ENCODE peak calls at places on chromosomes 1 and 21, in four cellular contexts. H is dorsolateral prefrontal cortex, L is gastrocnemius medialis, X is coronary artery. K is an unnamed sample.

GRCh38 chr1:160373696-160374095 is 6.8 kb downstream of the NHLH1 start:
- DNase-seq in X (no peak), H (no peak), L (no peak), K (no peak)

GRCh38 chr1:60874703-60875102 is 207.7 kb upstream of the NFIA start:
- DNase-seq in L (peak; percentile 21), H (no peak), X (no peak), K (no peak)

GRCh38 chr1:111204923-111205723 is 4.7 kb upstream of the DENND2D start:
- DNase-seq in H (no peak), L (no peak), X (no peak), K (no peak)

GRCh38 chr1:33612877-33613487 is 140.5 kb downstream of the ZSCAN20 start:
- DNase-seq in H (peak; percentile 56), L (peak; percentile 30), X (peak; percentile 74), K (peak; percentile 91)

GRCh38 chr1:224539971-224540370 is 76.1 kb upstream of the CNIH3 start:
- DNase-seq in H (no peak), X (no peak), L (no peak), K (peak; percentile 37)

GRCh38 chr1:68339505-68339904 is 107.2 kb upstream of the WLS start:
- DNase-seq in H (no peak), X (no peak), L (no peak), K (no peak)

GRCh38 chr1:117036018-117036421 is 24.1 kb upstream of the TTF2 start:
- DNase-seq in H (no peak), L (no peak), X (no peak), K (peak; percentile 80)

GRCh38 chr21:25561668-25562641 is 45.3 kb downstream of the MRPL39 start:
- DNase-seq in X (peak; percentile 79), L (peak; percentile 11), H (peak; percentile 42), K (no peak)

GRCh38 chr1:90507173-90507572 is 209.9 kb downstream of the BARHL2 start:
- DNase-seq in X (no peak), H (no peak), L (no peak), K (no peak)

GRCh38 chr1:13948851-13949490 is 249.0 kb downstream of the PRDM2 start:
- DNase-seq in L (peak; percentile 62), H (no peak), X (no peak), K (peak; percentile 91)

GRCh38 chr21:21200103-21200938 is 202.1 kb downstream of the NCAM2 start:
- DNase-seq in X (no peak), L (peak; percentile 36), H (no peak), K (no peak)

GRCh38 chr1:206935491-206936067 is 10.7 kb downstream of the PIGR start:
- DNase-seq in X (no peak), L (no peak), H (no peak), K (no peak)

GRCh38 chr1:116763116-116763786 is 9.0 kb downstream of the CD2 start:
- DNase-seq in H (no peak), X (no peak), L (no peak), K (no peak)

GRCh38 chr21:17441370-17441769 is 71.5 kb upstream of the CXADR start:
- DNase-seq in X (no peak), L (no peak), H (no peak), K (no peak)

GRCh38 chr21:43295016-43295958 is 126.5 kb downstream of the CRYAA start:
- DNase-seq in X (no peak), L (no peak), H (no peak), K (no peak)

GRCh38 chr1:47568763-47569162 is 130.9 kb downstream of the FOXD2 start:
- DNase-seq in L (peak; percentile 23), H (peak; percentile 63), X (no peak), K (no peak)

GRCh38 chr1:224542783-224543440 is 73.2 kb upstream of the CNIH3 start:
- DNase-seq in L (no peak), H (no peak), X (no peak), K (peak; percentile 39)

GRCh38 chr1:24490101-24490781 is 12.4 kb upstream of the RCAN3 start:
- DNase-seq in X (no peak), H (no peak), L (no peak), K (no peak)

GRCh38 chr1:94061513-94062443 is 59.2 kb downstream of the ABCA4 start:
- DNase-seq in X (peak; percentile 74), H (peak; percentile 59), L (peak; percentile 52), K (no peak)

GRCh38 chr1:10968411-10968826 is 44.0 kb upstream of the TARDBP start:
- DNase-seq in X (no peak), H (no peak), L (no peak), K (no peak)

GRCh38 chr1:36517415-36517814 is 34.7 kb upstream of the CSF3R start:
- DNase-seq in L (no peak), X (peak; percentile 40), H (no peak), K (no peak)

GRCh38 chr1:201011616-201012015 is 11.9 kb downstream of the KIF21B start:
- DNase-seq in H (no peak), L (no peak), X (no peak), K (no peak)

GRCh38 chr21:46661211-46661625 is 25.7 kb downstream of the PRMT2 start:
- DNase-seq in X (no peak), H (peak; percentile 84), L (no peak), K (no peak)

GRCh38 chr1:150126811-150127210 is 22.9 kb upstream of the PLEKHO1 start:
- DNase-seq in X (no peak), H (no peak), L (no peak), K (no peak)

GRCh38 chr1:15485534-15486091 is 9.7 kb downstream of the CELA2B start:
- DNase-seq in L (no peak), H (no peak), X (no peak), K (no peak)

GRCh38 chr1:185157599-185158469 is 867 bp downstream of the SWT1 start:
- DNase-seq in L (no peak), H (no peak), X (no peak), K (no peak)

GRCh38 chr1:43968348-43968948 is 1.4 kb upstream of the DPH2 start:
- DNase-seq in L (no peak), X (no peak), H (no peak), K (no peak)

GRCh38 chr1:221100196-221100950 is 221.1 kb downstream of the HLX start:
- DNase-seq in L (no peak), X (no peak), H (no peak), K (no peak)

GRCh38 chr1:30404341-30404740 is 319.0 kb downstream of the MATN1 start:
- DNase-seq in X (peak; percentile 11), H (no peak), L (no peak), K (no peak)

DNA sequence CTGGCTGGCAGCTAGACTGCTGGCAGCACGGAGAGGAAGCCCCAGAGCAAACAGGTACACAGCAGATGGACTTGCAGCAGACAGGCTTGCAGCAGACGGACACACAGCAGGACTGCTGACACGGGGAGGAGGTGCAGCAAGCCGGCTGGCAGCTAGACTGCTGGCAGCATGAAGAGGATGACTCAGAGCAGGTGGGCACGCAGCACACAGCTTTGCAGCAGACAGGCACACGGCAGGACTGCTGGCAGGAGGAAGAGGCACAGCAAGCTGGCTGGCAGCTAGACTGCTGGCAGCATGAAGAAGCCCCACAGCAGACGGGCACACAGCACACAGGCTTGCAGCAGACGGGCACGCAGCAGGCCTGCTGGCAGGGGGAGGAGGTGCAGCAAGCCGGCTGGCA is 498 bp downstream of the KRTAP10-2 start:
- DNase-seq in H (no peak), X (peak; percentile 57), L (no peak), K (peak; percentile 68)
- H3K4me3 ChIP-seq in H (no peak overlapping the region), X (no peak overlapping the region), L (no peak overlapping the region), K (no peak overlapping the region)

DNA sequence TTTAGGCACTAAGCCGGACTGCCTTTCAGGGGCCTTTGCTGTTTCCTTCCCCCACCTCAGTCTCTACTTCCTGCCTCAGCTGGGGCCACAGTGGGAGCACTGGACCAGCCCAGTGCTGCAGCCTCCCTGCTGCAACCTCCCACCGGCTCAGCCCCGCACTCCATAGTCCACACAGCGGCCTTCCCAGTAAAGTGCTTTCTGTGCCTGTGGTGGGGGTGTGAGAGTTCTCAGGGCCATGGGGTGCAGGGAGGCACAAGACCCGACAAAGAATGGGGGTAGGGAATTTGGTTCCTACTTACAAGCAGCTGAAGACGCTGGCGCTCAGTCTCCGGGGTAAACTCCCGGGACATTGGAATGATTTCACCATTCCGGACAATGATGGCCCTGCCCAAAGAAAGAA is 3.5 kb downstream of the PPM1J start:
- DNase-seq in L (no peak), X (peak; percentile 65), H (no peak), K (no peak)
- H3K4me3 ChIP-seq in L (no peak overlapping the region), X (no peak overlapping the region), H (no peak overlapping the region), K (no peak overlapping the region)

GRCh38 chr1:226649244-226649643 is 89.8 kb downstream of the ITPKB start:
- DNase-seq in H (no peak), L (no peak), X (no peak), K (no peak)
- H3K4me3 ChIP-seq in H (no peak overlapping the region), L (no peak overlapping the region), X (no peak overlapping the region), K (no peak overlapping the region)

GRCh38 chr1:214548988-214549387 is 2.4 kb downstream of the PTPN14 start:
- DNase-seq in X (no peak), H (no peak), L (peak; percentile 63), K (peak; percentile 80)
- H3K4me3 ChIP-seq in X (peak overlapping the region; percentile 81), H (no peak overlapping the region), L (peak overlapping the region; percentile 81), K (peak overlapping the region; percentile 77)

GRCh38 chr1:2019162-2019542 is at the start of gene GABRD:
- DNase-seq in L (no peak), X (no peak), H (no peak), K (no peak)
- H3K4me3 ChIP-seq in L (no peak within 1 kb of the TSS), X (peak within 1 kb of the TSS; percentile 59), H (peak within 1 kb of the TSS; percentile 54), K (peak within 1 kb of the TSS; percentile 26)

GRCh38 chr1:8409666-8410065 is 91.8 kb downstream of the SLC45A1 start:
- DNase-seq in X (no peak), L (no peak), H (no peak), K (no peak)
- H3K4me3 ChIP-seq in X (peak overlapping the region; percentile 45), L (peak overlapping the region; percentile 29), H (no peak overlapping the region), K (peak overlapping the region; percentile 3)

DNA sequence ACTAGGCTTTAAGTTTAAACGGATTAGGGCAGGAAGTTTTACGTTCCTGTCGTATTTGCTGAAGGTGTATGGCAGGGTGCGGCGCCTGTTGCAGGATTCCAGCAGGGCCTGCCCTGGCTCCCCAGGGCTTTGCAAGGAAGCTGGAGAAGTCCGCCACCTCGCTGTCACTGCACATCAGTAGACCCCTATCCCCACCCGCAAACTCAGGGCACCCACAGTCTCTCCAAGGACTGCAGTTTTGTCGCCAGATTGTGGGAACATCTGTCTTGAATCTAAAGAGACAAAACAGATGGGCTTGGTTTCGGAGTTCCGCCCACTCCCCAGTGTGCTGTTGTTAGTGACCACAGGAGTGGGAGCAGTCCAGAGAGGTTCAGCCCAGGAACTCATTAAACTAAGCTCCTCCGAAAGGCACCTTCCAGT is 110.9 kb downstream of the CDC7 start:
- DNase-seq in L (no peak), X (no peak), H (no peak), K (peak; percentile 53)
- H3K4me3 ChIP-seq in L (no peak overlapping the region), X (no peak overlapping the region), H (no peak overlapping the region), K (no peak overlapping the region)